ENCODE peak calls at places on chromosome 3, in five cellular contexts. One of them, this sample, is unnamed.

GRCh38 chr3:16468114-16469098 is 45.1 kb downstream of the RFTN1 start:
- ATAC-seq in Right ventricle myocardium superior: peak
- ATAC-seq in stimulated activated naive CD8-positive, alpha-beta T cell treated with anti-CD3 and anti-CD28 coated beads, Interleukin-15, Interleukin-2, amounts not matched to agents 100 U/mL and 50 U/mL, for 24 hours: peak
- ATAC-seq in right cardiac atrium: peak
- ATAC-seq in naive thymus-derived CD8-positive, alpha-beta T cell: peak
- ATAC-seq in this sample: peak

GRCh38 chr3:101379695-101380376 is 59.5 kb upstream of the IMPG2 start:
- ATAC-seq in Right ventricle myocardium superior: no peak
- ATAC-seq in stimulated activated naive CD8-positive, alpha-beta T cell treated with anti-CD3 and anti-CD28 coated beads, Interleukin-15, Interleukin-2, amounts not matched to agents 100 U/mL and 50 U/mL, for 24 hours: peak
- ATAC-seq in right cardiac atrium: no peak
- ATAC-seq in naive thymus-derived CD8-positive, alpha-beta T cell: peak
- ATAC-seq in this sample: no peak

GRCh38 chr3:43723121-43723734 is 32.5 kb downstream of the ABHD5 start:
- ATAC-seq in Right ventricle myocardium superior: no peak
- ATAC-seq in stimulated activated naive CD8-positive, alpha-beta T cell treated with anti-CD3 and anti-CD28 coated beads, Interleukin-15, Interleukin-2, amounts not matched to agents 100 U/mL and 50 U/mL, for 24 hours: no peak
- ATAC-seq in right cardiac atrium: no peak
- ATAC-seq in naive thymus-derived CD8-positive, alpha-beta T cell: no peak
- ATAC-seq in this sample: no peak

GRCh38 chr3:8450618-8451017 is 51.0 kb upstream of the LMCD1 start:
- ATAC-seq in Right ventricle myocardium superior: no peak
- ATAC-seq in stimulated activated naive CD8-positive, alpha-beta T cell treated with anti-CD3 and anti-CD28 coated beads, Interleukin-15, Interleukin-2, amounts not matched to agents 100 U/mL and 50 U/mL, for 24 hours: no peak
- ATAC-seq in right cardiac atrium: no peak
- ATAC-seq in naive thymus-derived CD8-positive, alpha-beta T cell: no peak
- ATAC-seq in this sample: no peak

GRCh38 chr3:135582800-135583199 is 382.7 kb upstream of the PPP2R3A start:
- ATAC-seq in Right ventricle myocardium superior: no peak
- ATAC-seq in stimulated activated naive CD8-positive, alpha-beta T cell treated with anti-CD3 and anti-CD28 coated beads, Interleukin-15, Interleukin-2, amounts not matched to agents 100 U/mL and 50 U/mL, for 24 hours: no peak
- ATAC-seq in right cardiac atrium: no peak
- ATAC-seq in naive thymus-derived CD8-positive, alpha-beta T cell: no peak
- ATAC-seq in this sample: no peak

GRCh38 chr3:195139876-195140240 is 131.1 kb downstream of the XXYLT1 start:
- ATAC-seq in Right ventricle myocardium superior: no peak
- ATAC-seq in stimulated activated naive CD8-positive, alpha-beta T cell treated with anti-CD3 and anti-CD28 coated beads, Interleukin-15, Interleukin-2, amounts not matched to agents 100 U/mL and 50 U/mL, for 24 hours: no peak
- ATAC-seq in right cardiac atrium: no peak
- ATAC-seq in naive thymus-derived CD8-positive, alpha-beta T cell: no peak
- ATAC-seq in this sample: peak

GRCh38 chr3:75260-75659 is 121.3 kb upstream of the CHL1 start:
- ATAC-seq in Right ventricle myocardium superior: peak
- ATAC-seq in stimulated activated naive CD8-positive, alpha-beta T cell treated with anti-CD3 and anti-CD28 coated beads, Interleukin-15, Interleukin-2, amounts not matched to agents 100 U/mL and 50 U/mL, for 24 hours: no peak
- ATAC-seq in right cardiac atrium: peak
- ATAC-seq in naive thymus-derived CD8-positive, alpha-beta T cell: no peak
- ATAC-seq in this sample: no peak

GRCh38 chr3:104133630-104134029 is 1233.1 kb upstream of the ALCAM start:
- ATAC-seq in Right ventricle myocardium superior: no peak
- ATAC-seq in stimulated activated naive CD8-positive, alpha-beta T cell treated with anti-CD3 and anti-CD28 coated beads, Interleukin-15, Interleukin-2, amounts not matched to agents 100 U/mL and 50 U/mL, for 24 hours: no peak
- ATAC-seq in right cardiac atrium: no peak
- ATAC-seq in naive thymus-derived CD8-positive, alpha-beta T cell: no peak
- ATAC-seq in this sample: no peak

GRCh38 chr3:179266701-179267211 is 15.8 kb upstream of the KCNMB3 start:
- ATAC-seq in Right ventricle myocardium superior: no peak
- ATAC-seq in stimulated activated naive CD8-positive, alpha-beta T cell treated with anti-CD3 and anti-CD28 coated beads, Interleukin-15, Interleukin-2, amounts not matched to agents 100 U/mL and 50 U/mL, for 24 hours: no peak
- ATAC-seq in right cardiac atrium: peak
- ATAC-seq in naive thymus-derived CD8-positive, alpha-beta T cell: no peak
- ATAC-seq in this sample: peak

GRCh38 chr3:11995061-11995460 is 9.1 kb upstream of the SYN2 start:
- ATAC-seq in Right ventricle myocardium superior: no peak
- ATAC-seq in stimulated activated naive CD8-positive, alpha-beta T cell treated with anti-CD3 and anti-CD28 coated beads, Interleukin-15, Interleukin-2, amounts not matched to agents 100 U/mL and 50 U/mL, for 24 hours: peak
- ATAC-seq in right cardiac atrium: no peak
- ATAC-seq in naive thymus-derived CD8-positive, alpha-beta T cell: no peak
- ATAC-seq in this sample: no peak

GRCh38 chr3:133040696-133041523 is 2.7 kb downstream of the TMEM108 start:
- ATAC-seq in Right ventricle myocardium superior: peak
- ATAC-seq in stimulated activated naive CD8-positive, alpha-beta T cell treated with anti-CD3 and anti-CD28 coated beads, Interleukin-15, Interleukin-2, amounts not matched to agents 100 U/mL and 50 U/mL, for 24 hours: no peak
- ATAC-seq in right cardiac atrium: peak
- ATAC-seq in naive thymus-derived CD8-positive, alpha-beta T cell: no peak
- ATAC-seq in this sample: peak

GRCh38 chr3:119205209-119205608 is 31.8 kb downstream of the UPK1B start:
- ATAC-seq in Right ventricle myocardium superior: no peak
- ATAC-seq in stimulated activated naive CD8-positive, alpha-beta T cell treated with anti-CD3 and anti-CD28 coated beads, Interleukin-15, Interleukin-2, amounts not matched to agents 100 U/mL and 50 U/mL, for 24 hours: no peak
- ATAC-seq in right cardiac atrium: peak
- ATAC-seq in naive thymus-derived CD8-positive, alpha-beta T cell: no peak
- ATAC-seq in this sample: no peak

GRCh38 chr3:107855710-107856109 is 235.1 kb downstream of the CD47 start:
- ATAC-seq in Right ventricle myocardium superior: peak
- ATAC-seq in stimulated activated naive CD8-positive, alpha-beta T cell treated with anti-CD3 and anti-CD28 coated beads, Interleukin-15, Interleukin-2, amounts not matched to agents 100 U/mL and 50 U/mL, for 24 hours: no peak
- ATAC-seq in right cardiac atrium: no peak
- ATAC-seq in naive thymus-derived CD8-positive, alpha-beta T cell: peak
- ATAC-seq in this sample: peak

GRCh38 chr3:119338749-119339148 is 44.6 kb downstream of the ARHGAP31 start:
- ATAC-seq in Right ventricle myocardium superior: no peak
- ATAC-seq in stimulated activated naive CD8-positive, alpha-beta T cell treated with anti-CD3 and anti-CD28 coated beads, Interleukin-15, Interleukin-2, amounts not matched to agents 100 U/mL and 50 U/mL, for 24 hours: no peak
- ATAC-seq in right cardiac atrium: no peak
- ATAC-seq in naive thymus-derived CD8-positive, alpha-beta T cell: no peak
- ATAC-seq in this sample: no peak

GRCh38 chr3:193301441-193301840 is 60.4 kb downstream of the PLAAT1 start:
- ATAC-seq in Right ventricle myocardium superior: no peak
- ATAC-seq in stimulated activated naive CD8-positive, alpha-beta T cell treated with anti-CD3 and anti-CD28 coated beads, Interleukin-15, Interleukin-2, amounts not matched to agents 100 U/mL and 50 U/mL, for 24 hours: no peak
- ATAC-seq in right cardiac atrium: no peak
- ATAC-seq in naive thymus-derived CD8-positive, alpha-beta T cell: no peak
- ATAC-seq in this sample: peak

GRCh38 chr3:111666041-111666735 is 71.0 kb upstream of the ZBED2 start:
- ATAC-seq in Right ventricle myocardium superior: no peak
- ATAC-seq in stimulated activated naive CD8-positive, alpha-beta T cell treated with anti-CD3 and anti-CD28 coated beads, Interleukin-15, Interleukin-2, amounts not matched to agents 100 U/mL and 50 U/mL, for 24 hours: peak
- ATAC-seq in right cardiac atrium: no peak
- ATAC-seq in naive thymus-derived CD8-positive, alpha-beta T cell: no peak
- ATAC-seq in this sample: no peak

GRCh38 chr3:44318929-44319328 is 19.6 kb upstream of the TCAIM start:
- ATAC-seq in Right ventricle myocardium superior: no peak
- ATAC-seq in stimulated activated naive CD8-positive, alpha-beta T cell treated with anti-CD3 and anti-CD28 coated beads, Interleukin-15, Interleukin-2, amounts not matched to agents 100 U/mL and 50 U/mL, for 24 hours: no peak
- ATAC-seq in right cardiac atrium: no peak
- ATAC-seq in naive thymus-derived CD8-positive, alpha-beta T cell: no peak
- ATAC-seq in this sample: no peak

This sample was measured in esophagus mucosa.